ENCODE peak calls at places on chromosomes 4 and X, in six cellular contexts. One of them, this sample, is unnamed.

GRCh38 chr4:21726255-21726815 is 222.2 kb downstream of the KCNIP4 start:
- DNase-seq in breast epithelium: no peak
- DNase-seq in CD4-positive, alpha-beta T cell: no peak
- DNase-seq in AG09319: no peak
- DNase-seq in fibroblast of the aortic adventitia: peak
- DNase-seq in hepatocyte: no peak
- DNase-seq in this sample: no peak

GRCh38 chrX:21989415-21989814 is 42.7 kb upstream of the PHEX start:
- DNase-seq in breast epithelium: no peak
- DNase-seq in CD4-positive, alpha-beta T cell: no peak
- DNase-seq in AG09319: no peak
- DNase-seq in fibroblast of the aortic adventitia: no peak
- DNase-seq in hepatocyte: no peak
- DNase-seq in this sample: no peak

GRCh38 chr4:76283900-76284299 is 22.6 kb upstream of the STBD1 start:
- DNase-seq in breast epithelium: no peak
- DNase-seq in CD4-positive, alpha-beta T cell: no peak
- DNase-seq in AG09319: no peak
- DNase-seq in fibroblast of the aortic adventitia: no peak
- DNase-seq in hepatocyte: no peak
- DNase-seq in this sample: no peak

GRCh38 chr4:183987529-183987946 is 82.4 kb downstream of the STOX2 start:
- DNase-seq in breast epithelium: peak
- DNase-seq in CD4-positive, alpha-beta T cell: no peak
- DNase-seq in AG09319: no peak
- DNase-seq in fibroblast of the aortic adventitia: peak
- DNase-seq in hepatocyte: peak
- DNase-seq in this sample: no peak

GRCh38 chrX:43860646-43861370 is 21.4 kb downstream of the MAOB start:
- DNase-seq in breast epithelium: peak
- DNase-seq in CD4-positive, alpha-beta T cell: no peak
- DNase-seq in AG09319: no peak
- DNase-seq in fibroblast of the aortic adventitia: peak
- DNase-seq in hepatocyte: no peak
- DNase-seq in this sample: no peak

GRCh38 chr4:145230726-145231125 is 50.3 kb upstream of the OTUD4 start:
- DNase-seq in breast epithelium: no peak
- DNase-seq in CD4-positive, alpha-beta T cell: no peak
- DNase-seq in AG09319: peak
- DNase-seq in fibroblast of the aortic adventitia: peak
- DNase-seq in hepatocyte: no peak
- DNase-seq in this sample: no peak

GRCh38 chrX:29661290-29661689 is 554.1 kb upstream of the MAGEB2 start:
- DNase-seq in breast epithelium: no peak
- DNase-seq in CD4-positive, alpha-beta T cell: no peak
- DNase-seq in AG09319: no peak
- DNase-seq in fibroblast of the aortic adventitia: peak
- DNase-seq in hepatocyte: no peak
- DNase-seq in this sample: no peak

GRCh38 chr4:30719363-30720020 is 677 bp upstream of the PCDH7 start:
- DNase-seq in breast epithelium: no peak
- DNase-seq in CD4-positive, alpha-beta T cell: no peak
- DNase-seq in AG09319: no peak
- DNase-seq in fibroblast of the aortic adventitia: peak
- DNase-seq in hepatocyte: peak
- DNase-seq in this sample: no peak

GRCh38 chr4:70737006-70737405 is 15.2 kb downstream of the RUFY3 start:
- DNase-seq in breast epithelium: no peak
- DNase-seq in CD4-positive, alpha-beta T cell: no peak
- DNase-seq in AG09319: no peak
- DNase-seq in fibroblast of the aortic adventitia: no peak
- DNase-seq in hepatocyte: no peak
- DNase-seq in this sample: no peak

GRCh38 chrX:74251006-74251930 is 52.7 kb upstream of the ZCCHC13 start:
- DNase-seq in breast epithelium: no peak
- DNase-seq in CD4-positive, alpha-beta T cell: no peak
- DNase-seq in AG09319: peak
- DNase-seq in fibroblast of the aortic adventitia: peak
- DNase-seq in hepatocyte: peak
- DNase-seq in this sample: peak

GRCh38 chr4:146795721-146796120 is 149.9 kb downstream of the TTC29 start:
- DNase-seq in breast epithelium: no peak
- DNase-seq in CD4-positive, alpha-beta T cell: no peak
- DNase-seq in AG09319: no peak
- DNase-seq in fibroblast of the aortic adventitia: no peak
- DNase-seq in hepatocyte: no peak
- DNase-seq in this sample: no peak

GRCh38 chr4:112704322-112704721 is 67.4 kb downstream of the LARP7 start:
- DNase-seq in breast epithelium: no peak
- DNase-seq in CD4-positive, alpha-beta T cell: no peak
- DNase-seq in AG09319: no peak
- DNase-seq in fibroblast of the aortic adventitia: no peak
- DNase-seq in hepatocyte: no peak
- DNase-seq in this sample: no peak

GRCh38 chrX:83501540-83501939 is 6.5 kb upstream of the POU3F4 start:
- DNase-seq in breast epithelium: no peak
- DNase-seq in CD4-positive, alpha-beta T cell: no peak
- DNase-seq in AG09319: no peak
- DNase-seq in fibroblast of the aortic adventitia: no peak
- DNase-seq in hepatocyte: no peak
- DNase-seq in this sample: no peak

GRCh38 chrX:7228226-7228625 is 80.3 kb upstream of the PUDP start:
- DNase-seq in breast epithelium: no peak
- DNase-seq in CD4-positive, alpha-beta T cell: no peak
- DNase-seq in AG09319: no peak
- DNase-seq in fibroblast of the aortic adventitia: no peak
- DNase-seq in hepatocyte: no peak
- DNase-seq in this sample: no peak

GRCh38 chrX:49838374-49838773 is 9.3 kb downstream of the PAGE4 start:
- DNase-seq in breast epithelium: no peak
- DNase-seq in CD4-positive, alpha-beta T cell: no peak
- DNase-seq in AG09319: no peak
- DNase-seq in fibroblast of the aortic adventitia: peak
- DNase-seq in hepatocyte: peak
- DNase-seq in this sample: no peak

GRCh38 chrX:26845051-26845450 is 618.1 kb downstream of the PPP4R3C start:
- DNase-seq in breast epithelium: no peak
- DNase-seq in CD4-positive, alpha-beta T cell: no peak
- DNase-seq in AG09319: no peak
- DNase-seq in fibroblast of the aortic adventitia: peak
- DNase-seq in hepatocyte: peak
- DNase-seq in this sample: no peak

GRCh38 chr4:81491943-81492342 is 20.2 kb upstream of the RASGEF1B start:
- DNase-seq in breast epithelium: no peak
- DNase-seq in CD4-positive, alpha-beta T cell: no peak
- DNase-seq in AG09319: no peak
- DNase-seq in fibroblast of the aortic adventitia: no peak
- DNase-seq in hepatocyte: no peak
- DNase-seq in this sample: no peak

GRCh38 chrX:47384502-47384901 is 14.1 kb downstream of the ZNF157 start:
- DNase-seq in breast epithelium: peak
- DNase-seq in CD4-positive, alpha-beta T cell: peak
- DNase-seq in AG09319: peak
- DNase-seq in fibroblast of the aortic adventitia: peak
- DNase-seq in hepatocyte: peak
- DNase-seq in this sample: peak

GRCh38 chr4:100569196-100569595 is 51.4 kb upstream of the EMCN start:
- DNase-seq in breast epithelium: no peak
- DNase-seq in CD4-positive, alpha-beta T cell: no peak
- DNase-seq in AG09319: no peak
- DNase-seq in fibroblast of the aortic adventitia: no peak
- DNase-seq in hepatocyte: no peak
- DNase-seq in this sample: no peak

GRCh38 chr4:1463088-1463926 is 57.1 kb upstream of the NKX1-1 start:
- DNase-seq in breast epithelium: no peak
- DNase-seq in CD4-positive, alpha-beta T cell: no peak
- DNase-seq in AG09319: no peak
- DNase-seq in fibroblast of the aortic adventitia: peak
- DNase-seq in hepatocyte: peak
- DNase-seq in this sample: peak

GRCh38 chrX:23554304-23554703 is 113.0 kb upstream of the PRDX4 start:
- DNase-seq in breast epithelium: no peak
- DNase-seq in CD4-positive, alpha-beta T cell: no peak
- DNase-seq in AG09319: peak
- DNase-seq in fibroblast of the aortic adventitia: peak
- DNase-seq in hepatocyte: peak
- DNase-seq in this sample: no peak

DNA sequence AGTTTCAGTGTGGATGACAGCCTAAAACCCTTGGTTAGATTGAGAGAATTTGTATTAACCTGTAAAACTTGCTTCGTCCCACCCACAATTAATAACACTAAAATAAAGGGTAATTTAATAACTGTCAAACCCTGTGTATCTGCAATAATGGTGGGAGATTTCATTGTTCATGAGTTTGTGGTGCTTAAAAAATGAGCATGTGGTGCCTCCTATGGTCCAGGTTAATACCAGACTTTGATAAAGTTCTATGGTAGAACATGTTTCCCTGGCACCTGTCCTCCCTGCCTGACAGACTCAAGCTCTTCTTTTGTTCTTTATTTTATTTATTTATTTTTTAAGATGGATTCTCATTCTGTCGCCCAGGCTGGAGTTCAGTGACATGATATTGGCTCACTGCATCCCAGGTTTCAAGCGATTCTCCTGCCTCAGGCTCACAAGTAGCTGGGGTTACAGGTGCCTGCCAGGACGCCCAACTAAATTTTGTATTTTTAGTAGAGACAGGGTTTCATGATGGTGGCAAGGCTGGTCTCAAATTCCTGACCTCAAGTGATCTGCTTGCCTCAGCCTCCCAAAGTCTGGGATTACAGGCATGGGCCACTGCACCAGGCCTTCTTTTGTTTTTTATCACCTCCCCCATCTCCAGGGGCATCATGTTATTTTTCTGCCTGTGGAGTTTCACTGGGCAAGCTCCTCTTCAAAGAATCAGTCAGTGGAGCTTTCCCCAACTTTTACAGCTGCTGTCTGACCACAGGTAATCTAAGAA is 289.2 kb downstream of the NR3C2 start:
- DNase-seq in breast epithelium: no peak
- DNase-seq in CD4-positive, alpha-beta T cell: no peak
- DNase-seq in AG09319: no peak
- DNase-seq in fibroblast of the aortic adventitia: peak
- DNase-seq in hepatocyte: no peak
- DNase-seq in this sample: no peak
- TF ChIP-seq CTCF in breast epithelium: no peak
- TF ChIP-seq CTCF in CD4-positive, alpha-beta T cell: no peak
- TF ChIP-seq CTCF in AG09319: peak
- TF ChIP-seq CTCF in fibroblast of the aortic adventitia: no peak
- TF ChIP-seq CTCF in hepatocyte: no peak
- TF ChIP-seq CTCF in this sample: no peak

GRCh38 chr4:15779336-15779735 is 1.2 kb downstream of the CD38 start:
- DNase-seq in breast epithelium: no peak
- DNase-seq in CD4-positive, alpha-beta T cell: no peak
- DNase-seq in AG09319: no peak
- DNase-seq in fibroblast of the aortic adventitia: peak
- DNase-seq in hepatocyte: peak
- DNase-seq in this sample: no peak

GRCh38 chr4:15778191-15778741 is at the start of gene CD38:
- DNase-seq in breast epithelium: no peak
- DNase-seq in CD4-positive, alpha-beta T cell: peak
- DNase-seq in AG09319: no peak
- DNase-seq in fibroblast of the aortic adventitia: no peak
- DNase-seq in hepatocyte: peak
- DNase-seq in this sample: no peak

GRCh38 chr4:15779789-15780188 is 1.7 kb downstream of the CD38 start:
- DNase-seq in breast epithelium: no peak
- DNase-seq in CD4-positive, alpha-beta T cell: no peak
- DNase-seq in AG09319: no peak
- DNase-seq in fibroblast of the aortic adventitia: no peak
- DNase-seq in hepatocyte: no peak
- DNase-seq in this sample: no peak

GRCh38 chr4:15777697-15778096 is 431 bp upstream of the CD38 start:
- DNase-seq in breast epithelium: no peak
- DNase-seq in CD4-positive, alpha-beta T cell: no peak
- DNase-seq in AG09319: no peak
- DNase-seq in fibroblast of the aortic adventitia: no peak
- DNase-seq in hepatocyte: no peak
- DNase-seq in this sample: no peak

GRCh38 chr4:15778742-15779231 is 659 bp downstream of the CD38 start:
- DNase-seq in breast epithelium: no peak
- DNase-seq in CD4-positive, alpha-beta T cell: peak
- DNase-seq in AG09319: no peak
- DNase-seq in fibroblast of the aortic adventitia: peak
- DNase-seq in hepatocyte: peak
- DNase-seq in this sample: no peak
- TF ChIP-seq CTCF in breast epithelium: no peak
- TF ChIP-seq CTCF in CD4-positive, alpha-beta T cell: no peak
- TF ChIP-seq CTCF in AG09319: no peak
- TF ChIP-seq CTCF in fibroblast of the aortic adventitia: no peak
- TF ChIP-seq CTCF in hepatocyte: no peak
- TF ChIP-seq CTCF in this sample: peak

DNA sequence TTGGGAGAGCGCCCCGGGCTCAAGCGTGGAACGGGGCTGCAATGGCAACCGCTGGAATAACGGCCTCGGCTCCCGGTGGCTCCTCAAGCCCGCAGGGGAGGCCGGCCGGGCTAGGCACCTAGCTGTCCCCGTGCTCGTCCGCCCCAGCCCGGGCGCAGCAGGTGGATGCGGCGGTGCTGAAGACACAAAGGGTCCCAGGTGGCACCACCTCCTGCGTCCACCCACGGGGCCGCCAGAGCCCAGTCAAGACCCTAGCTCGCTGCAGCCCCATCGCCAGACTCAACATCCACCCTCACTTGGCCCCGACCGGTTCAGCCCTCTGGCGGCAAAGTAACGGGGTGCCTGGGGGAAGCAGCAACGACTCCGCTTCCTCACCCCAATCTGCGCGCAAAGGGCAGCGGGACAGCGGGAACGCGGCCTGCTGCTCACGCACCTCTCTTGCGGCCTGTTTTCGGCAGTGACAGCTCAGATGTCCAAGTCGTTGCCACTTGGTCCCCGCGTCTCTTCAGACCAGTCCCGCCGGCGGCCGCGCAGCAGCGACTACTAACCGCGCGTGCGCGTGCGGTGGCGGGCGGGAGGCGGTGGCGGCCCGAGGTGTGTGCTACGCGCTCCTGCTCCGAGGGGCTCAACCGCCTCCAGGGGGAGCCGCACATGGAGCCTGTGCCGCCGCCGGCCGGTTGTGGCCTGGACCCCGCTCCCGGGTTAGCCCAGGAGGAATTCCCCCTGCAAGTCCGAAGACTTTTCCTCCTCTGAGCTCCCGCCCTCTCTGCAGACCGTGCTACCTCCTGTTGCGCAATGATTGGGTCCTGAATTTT is at the start of gene CLGN:
- DNase-seq in breast epithelium: no peak
- DNase-seq in CD4-positive, alpha-beta T cell: peak
- DNase-seq in AG09319: no peak
- DNase-seq in fibroblast of the aortic adventitia: peak
- DNase-seq in hepatocyte: peak
- DNase-seq in this sample: peak
- TF ChIP-seq CTCF in breast epithelium: no peak
- TF ChIP-seq CTCF in CD4-positive, alpha-beta T cell: peak
- TF ChIP-seq CTCF in AG09319: peak
- TF ChIP-seq CTCF in fibroblast of the aortic adventitia: peak
- TF ChIP-seq CTCF in hepatocyte: peak
- TF ChIP-seq CTCF in this sample: peak

DNA sequence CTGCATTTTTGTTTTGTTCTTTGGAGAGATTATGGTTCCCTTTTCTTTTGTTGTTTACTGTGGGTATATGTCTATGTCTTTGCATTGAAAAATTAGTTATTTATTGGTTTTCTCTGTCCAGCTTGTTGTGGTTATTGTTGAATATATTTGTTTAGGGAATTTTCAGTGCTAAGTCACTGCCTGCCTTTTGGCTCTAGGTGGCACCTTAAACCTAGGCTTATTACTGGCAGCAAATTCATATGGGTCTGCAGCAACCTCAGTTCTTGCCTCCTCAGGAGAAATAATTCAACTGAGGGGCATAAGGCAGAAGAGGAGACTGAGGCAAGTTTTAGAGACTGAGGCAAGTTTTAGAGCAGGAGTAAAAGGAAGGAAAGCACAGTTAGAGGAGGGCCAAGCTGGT is 1157.3 kb upstream of the AGA start:
- DNase-seq in breast epithelium: no peak
- DNase-seq in CD4-positive, alpha-beta T cell: no peak
- DNase-seq in AG09319: no peak
- DNase-seq in fibroblast of the aortic adventitia: no peak
- DNase-seq in hepatocyte: no peak
- DNase-seq in this sample: no peak
- TF ChIP-seq CTCF in breast epithelium: no peak
- TF ChIP-seq CTCF in CD4-positive, alpha-beta T cell: no peak
- TF ChIP-seq CTCF in AG09319: no peak
- TF ChIP-seq CTCF in fibroblast of the aortic adventitia: no peak
- TF ChIP-seq CTCF in hepatocyte: peak
- TF ChIP-seq CTCF in this sample: no peak